ENCODE peak calls at places on chromosome 14, in ten cellular contexts. T, A, R, E, K, P, Z, Y, F and W are unnamed samples.

GRCh38 chr14:99749763-99750715 is 43.2 kb upstream of the EML1 start:
- DNase-seq in T (no peak), P (no peak), R (no peak), E (no peak), K (no peak), Y (no peak), Z (no peak), F (no peak), A (no peak), W (no peak)

GRCh38 chr14:23539867-23540469 is 11.6 kb downstream of the ZFHX2 start:
- DNase-seq in R (no peak), K (no peak), Z (no peak), T (no peak), Y (no peak), A (no peak), E (no peak), P (no peak), F (no peak), W (no peak)

GRCh38 chr14:103624860-103625259 is 4.2 kb upstream of the KLC1 start:
- DNase-seq in T (peak), A (peak), F (peak), E (peak), Y (peak), P (no peak), R (peak), Z (peak), K (peak), W (no peak)

GRCh38 chr14:54356172-54356571 is 40.6 kb upstream of the CDKN3 start:
- DNase-seq in A (no peak), F (no peak), K (no peak), Y (no peak), P (no peak), E (no peak), Z (no peak), R (no peak), T (peak), W (no peak)

GRCh38 chr14:80544366-80544765 is 333.1 kb upstream of the DIO2 start:
- DNase-seq in Z (no peak), K (no peak), P (no peak), T (no peak), F (no peak), Y (no peak), R (no peak), E (no peak), A (no peak), W (no peak)

GRCh38 chr14:99430491-99430890 is 50.2 kb downstream of the SETD3 start:
- DNase-seq in E (no peak), R (peak), K (no peak), F (no peak), Z (peak), Y (no peak), T (no peak), P (peak), A (no peak), W (no peak)

GRCh38 chr14:80754696-80755095 is 186.8 kb downstream of the CEP128 start:
- DNase-seq in K (no peak), Y (no peak), F (no peak), Z (no peak), P (no peak), A (no peak), R (no peak), E (no peak), T (no peak), W (no peak)

GRCh38 chr14:50085570-50086315 is 30.6 kb downstream of the VCPKMT start:
- DNase-seq in K (no peak), A (no peak), R (no peak), T (peak), Z (peak), F (no peak), P (peak), Y (no peak), E (no peak), W (no peak)

GRCh38 chr14:63388766-63389431 is 70.2 kb upstream of the GPHB5 start:
- DNase-seq in Y (no peak), R (peak), A (peak), Z (peak), F (peak), K (peak), P (peak), T (peak), E (no peak), W (no peak)

GRCh38 chr14:100031506-100032281 is 33.5 kb upstream of the EVL start:
- DNase-seq in Y (peak), A (no peak), R (peak), E (peak), Z (no peak), K (peak), T (peak), F (peak), P (no peak), W (no peak)

GRCh38 chr14:24300326-24300980 is 803 bp downstream of the NOP9 start:
- DNase-seq in T (no peak), E (no peak), F (no peak), P (no peak), Z (no peak), A (no peak), R (no peak), K (no peak), Y (no peak), W (no peak)

GRCh38 chr14:96502621-96503251 is 554 bp downstream of the PAPOLA start:
- DNase-seq in R (peak), T (peak), Y (peak), K (no peak), Z (peak), F (peak), A (no peak), E (no peak), P (no peak), W (no peak)

GRCh38 chr14:94044476-94045091 is 18.4 kb downstream of the OTUB2 start:
- DNase-seq in R (no peak), E (no peak), A (peak), P (no peak), Z (no peak), F (no peak), T (no peak), K (no peak), Y (no peak), W (no peak)

GRCh38 chr14:103217538-103217937 is 94.3 kb downstream of the TNFAIP2 start:
- DNase-seq in Z (no peak), A (no peak), E (no peak), K (no peak), R (no peak), Y (no peak), P (no peak), F (no peak), T (no peak), W (no peak)

GRCh38 chr14:103408491-103409155 is 23.4 kb downstream of the MARK3 start:
- DNase-seq in K (no peak), E (no peak), P (no peak), T (no peak), F (no peak), Y (no peak), A (no peak), R (peak), Z (no peak), W (no peak)

GRCh38 chr14:32345311-32345771 is 16.2 kb downstream of the AKAP6 start:
- DNase-seq in A (no peak), Y (no peak), Z (no peak), P (no peak), F (no peak), E (no peak), R (peak), K (no peak), T (peak), W (no peak)

GRCh38 chr14:34232790-34233189 is 229.2 kb downstream of the SPTSSA start:
- DNase-seq in K (no peak), A (peak), E (no peak), Y (no peak), T (no peak), P (no peak), R (no peak), F (no peak), Z (no peak), W (no peak)

GRCh38 chr14:73743431-73743931 is 29.3 kb upstream of the PNMA1 start:
- DNase-seq in P (no peak), K (no peak), F (peak), Z (peak), Y (no peak), R (peak), T (no peak), A (peak), E (no peak), W (no peak)

GRCh38 chr14:95683793-95684192 is 2.4 kb upstream of the TCL1B start:
- DNase-seq in T (no peak), Z (peak), A (peak), Y (no peak), K (no peak), R (no peak), F (no peak), P (no peak), E (no peak), W (no peak)

GRCh38 chr14:61296707-61297502 is 15.8 kb upstream of the TMEM30B start:
- DNase-seq in E (no peak), F (no peak), Z (peak), A (no peak), K (no peak), Y (no peak), T (peak), R (peak), P (no peak), W (no peak)

GRCh38 chr14:63972323-63972932 is 119.6 kb downstream of the SYNE2 start:
- DNase-seq in T (no peak), F (no peak), Y (no peak), A (no peak), R (no peak), K (no peak), E (no peak), Z (no peak), P (no peak), W (no peak)

GRCh38 chr14:96040836-96041371 is 1.7 kb downstream of the C14orf132 start:
- DNase-seq in F (no peak), A (no peak), P (no peak), T (no peak), Z (no peak), Y (no peak), R (no peak), E (no peak), K (no peak), W (no peak)

GRCh38 chr14:28653521-28653920 is 113.1 kb upstream of the FOXG1 start:
- DNase-seq in E (no peak), R (no peak), K (no peak), Z (no peak), A (no peak), T (no peak), P (no peak), Y (no peak), F (no peak), W (no peak)

GRCh38 chr14:97944380-97944779 is 1147.2 kb downstream of the VRK1 start:
- DNase-seq in T (no peak), Z (no peak), A (no peak), K (no peak), Y (no peak), R (no peak), P (no peak), E (no peak), F (no peak), W (no peak)

GRCh38 chr14:23379331-23380196 is 2.7 kb downstream of the CMTM5 start:
- DNase-seq in R (peak), Z (peak), K (no peak), T (no peak), F (peak), Y (peak), E (peak), A (peak), P (no peak), W (no peak)

GRCh38 chr14:102279688-102280348 is 25.1 kb downstream of the MOK start:
- DNase-seq in K (peak), T (peak), P (no peak), E (peak), Z (no peak), A (no peak), Y (no peak), F (no peak), R (no peak), W (no peak)

GRCh38 chr14:61505815-61506809 is 184.7 kb downstream of the PRKCH start:
- DNase-seq in E (no peak), T (no peak), A (no peak), Y (no peak), P (no peak), Z (no peak), R (peak), F (no peak), K (no peak), W (no peak)

GRCh38 chr14:100541621-100542560 is 45.3 kb downstream of the BEGAIN start:
- DNase-seq in R (no peak), P (no peak), Z (no peak), Y (no peak), F (no peak), E (no peak), A (peak), K (no peak), T (no peak), W (no peak)

GRCh38 chr14:71687115-71687836 is 245.0 kb upstream of the RGS6 start:
- DNase-seq in K (no peak), T (no peak), F (no peak), E (no peak), Y (no peak), R (no peak), Z (no peak), P (no peak), A (no peak), W (no peak)

GRCh38 chr14:60514378-60515243 is 5.7 kb downstream of the SIX6 start:
- DNase-seq in P (no peak), Z (no peak), K (no peak), A (no peak), F (no peak), T (no peak), Y (no peak), E (no peak), R (no peak), W (no peak)

GRCh38 chr14:100692859-100693558 is 33.7 kb upstream of the DLK1 start:
- DNase-seq in T (peak), Z (no peak), Y (no peak), F (peak), E (peak), R (peak), P (no peak), A (no peak), K (peak), W (no peak)

GRCh38 chr14:37172024-37172869 is at the start of gene SLC25A21:
- DNase-seq in Z (no peak), P (no peak), Y (peak), F (peak), K (peak), R (peak), T (peak), A (peak), E (peak), W (peak)
- TF ChIP-seq CTCF in Z (no peak), P (no peak), Y (no peak), F (no peak), K (no peak), R (no peak), T (peak), A (no peak), E (no peak), W (peak)

GRCh38 chr14:59188461-59189280 is at the start of gene DAAM1:
- DNase-seq in A (peak), Y (peak), Z (peak), R (peak), E (peak), K (peak), P (peak), T (peak), F (peak), W (peak)
- TF ChIP-seq CTCF in A (peak), Y (no peak), Z (no peak), R (no peak), E (no peak), K (no peak), P (no peak), T (no peak), F (no peak), W (no peak)

DNA sequence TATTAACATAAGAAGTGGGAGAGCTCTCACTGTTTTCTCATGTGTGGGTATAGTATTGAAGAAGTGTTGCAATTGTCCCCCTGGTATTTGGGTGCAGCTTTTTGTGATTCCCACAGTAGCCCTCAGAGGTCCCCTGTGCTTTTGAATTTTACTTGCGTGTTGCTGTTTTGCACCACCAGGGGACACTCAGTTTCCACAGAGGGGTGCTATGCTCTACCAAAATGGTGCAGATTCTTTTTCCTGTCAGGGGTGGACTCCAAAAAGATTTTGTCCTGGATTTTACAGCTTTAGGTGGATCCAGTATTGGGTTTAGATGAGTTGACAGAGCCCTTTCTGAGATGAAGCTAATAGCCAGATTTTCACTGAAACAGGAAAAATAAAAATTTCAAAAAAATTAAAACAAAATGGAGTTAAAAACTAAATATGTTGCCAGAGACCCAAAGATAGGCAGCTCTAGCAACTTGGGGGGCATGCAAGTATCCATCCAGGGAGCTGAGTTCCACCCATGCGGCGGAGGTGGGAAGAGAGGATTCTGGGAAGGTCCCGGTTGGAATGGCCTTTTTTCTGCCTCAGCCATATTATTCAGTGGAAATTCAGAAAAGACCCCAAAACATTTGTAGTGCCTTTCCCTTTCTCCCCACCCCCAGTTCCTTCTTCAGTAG is 50.2 kb downstream of the TTLL5 start:
- DNase-seq in P (no peak), Y (no peak), A (no peak), Z (peak), E (no peak), K (no peak), R (peak), F (no peak), T (peak), W (no peak)
- TF ChIP-seq CTCF in P (no peak), Y (peak), A (no peak), Z (peak), E (peak), K (peak), R (peak), F (peak), T (peak), W (peak)

GRCh38 chr14:68566075-68566474 is 226.8 kb downstream of the ZFP36L1 start:
- DNase-seq in Y (no peak), R (no peak), Z (no peak), P (no peak), F (peak), A (no peak), E (no peak), K (no peak), T (no peak), W (no peak)

GRCh38 chr14:68563256-68564131 is 229.4 kb downstream of the ZFP36L1 start:
- DNase-seq in T (no peak), Y (no peak), R (no peak), Z (no peak), P (no peak), E (no peak), F (peak), K (no peak), A (no peak), W (no peak)

GRCh38 chr14:68564826-68565760 is 227.8 kb downstream of the ZFP36L1 start:
- DNase-seq in P (no peak), F (peak), T (no peak), A (no peak), E (peak), R (peak), K (no peak), Z (no peak), Y (no peak), W (no peak)

GRCh38 chr14:68562911-68563255 is 230.0 kb downstream of the ZFP36L1 start:
- DNase-seq in F (peak), R (no peak), Z (no peak), E (no peak), T (no peak), K (no peak), P (no peak), Y (no peak), A (no peak), W (no peak)

DNA sequence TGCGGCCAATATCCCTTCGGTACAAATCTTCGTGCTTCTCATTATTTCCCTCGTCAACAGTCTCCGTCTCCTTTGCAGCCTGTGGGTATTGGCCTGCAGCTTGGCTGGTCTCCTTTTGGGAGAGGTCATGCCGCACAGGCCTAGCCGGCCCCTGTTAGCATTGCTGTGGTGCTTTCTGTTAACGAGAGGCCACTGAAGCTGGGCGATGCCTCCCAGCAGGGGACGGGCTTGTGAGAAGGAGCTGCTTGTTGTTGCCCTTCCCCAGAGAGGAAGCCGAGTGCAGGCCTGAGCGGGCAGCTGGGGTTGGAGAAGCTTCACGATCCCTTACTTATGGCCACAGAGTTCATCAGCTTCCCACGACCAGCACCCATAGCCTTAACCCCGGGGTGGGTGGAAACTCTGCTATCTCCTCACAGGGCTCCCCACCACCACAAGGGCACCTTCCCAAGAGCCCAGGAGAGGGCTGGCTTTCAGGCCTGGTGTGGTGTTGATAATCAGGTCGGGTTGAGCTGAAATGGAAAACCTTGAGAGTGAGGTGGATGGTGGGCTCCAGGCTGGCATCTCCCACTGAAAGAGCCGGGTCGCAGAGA is 228.5 kb downstream of the ZFP36L1 start:
- DNase-seq in T (no peak), R (no peak), P (no peak), K (no peak), F (peak), E (no peak), Y (no peak), A (no peak), Z (no peak), W (no peak)
- TF ChIP-seq CTCF in T (no peak), R (no peak), P (no peak), K (no peak), F (no peak), E (no peak), Y (no peak), A (no peak), Z (no peak), W (no peak)

DNA sequence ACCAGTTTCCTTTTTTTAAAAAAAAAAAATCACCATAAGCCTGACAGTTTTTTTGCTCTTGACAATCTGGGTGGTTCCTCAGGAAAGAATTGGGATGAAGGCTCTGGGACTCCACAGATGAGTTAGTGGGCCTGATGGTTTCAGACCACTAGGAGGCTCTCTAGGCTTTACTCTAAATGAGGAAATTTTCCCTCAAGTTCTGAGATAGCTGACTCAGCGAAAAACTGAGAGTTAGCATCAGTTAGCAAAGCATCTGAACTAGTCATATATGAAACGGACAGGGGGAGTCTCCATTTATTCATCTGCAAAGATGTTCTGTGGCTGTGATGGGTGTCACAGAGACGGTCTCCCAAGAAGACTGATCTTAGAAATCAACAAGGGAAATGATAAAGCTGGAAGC is 314.3 kb upstream of the OR4E1 start:
- DNase-seq in T (peak), P (no peak), Z (peak), K (no peak), E (no peak), R (peak), Y (no peak), F (no peak), A (no peak), W (no peak)
- TF ChIP-seq CTCF in T (peak), P (peak), Z (peak), K (peak), E (no peak), R (peak), Y (no peak), F (no peak), A (no peak), W (peak)

GRCh38 chr14:58947816-58948440 is 240.5 kb upstream of the DAAM1 start:
- DNase-seq in P (no peak), Z (no peak), K (no peak), F (no peak), A (no peak), R (peak), E (no peak), Y (no peak), T (no peak), W (no peak)
- TF ChIP-seq CTCF in P (no peak), Z (peak), K (no peak), F (no peak), A (no peak), R (no peak), E (no peak), Y (no peak), T (peak), W (peak)

DNA sequence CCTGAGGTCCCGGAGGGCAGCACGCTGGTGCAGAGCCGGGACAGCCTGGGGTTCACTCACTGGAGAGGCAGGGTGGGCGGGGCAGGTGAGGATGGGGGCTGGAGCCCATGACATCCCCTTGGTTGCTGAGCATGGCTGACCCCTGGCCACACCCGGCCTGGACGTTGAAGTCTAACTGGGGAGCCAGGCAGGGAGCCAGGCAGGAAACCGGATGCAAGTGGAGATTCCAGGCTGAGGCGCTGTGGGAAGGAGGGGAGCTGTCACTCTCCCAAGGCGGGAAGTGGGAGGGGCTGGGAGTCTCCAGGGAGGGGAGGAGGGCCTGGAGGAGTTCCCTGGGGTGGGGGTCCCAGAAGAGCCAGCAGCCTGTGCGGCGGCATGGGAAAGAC is 7.7 kb upstream of the INF2 start:
- DNase-seq in T (peak), K (peak), A (peak), Y (peak), Z (no peak), F (peak), R (peak), E (peak), P (no peak), W (no peak)
- TF ChIP-seq CTCF in T (no peak), K (no peak), A (no peak), Y (no peak), Z (peak), F (no peak), R (no peak), E (no peak), P (no peak), W (peak)

GRCh38 chr14:65462411-65462810 is 49.9 kb downstream of the FUT8 start:
- DNase-seq in E (no peak), T (peak), K (peak), R (no peak), Z (no peak), P (no peak), Y (no peak), F (no peak), A (no peak), W (no peak)
- TF ChIP-seq CTCF in E (no peak), T (no peak), K (no peak), R (no peak), Z (no peak), P (no peak), Y (no peak), F (no peak), A (no peak), W (no peak)